ENCODE peak calls at places on chromosomes 11 and 22, in five cellular contexts. A, O, R, U and B are unnamed samples.

GRCh38 chr11:120500414-120500936 is 11.1 kb upstream of the GRIK4 start:
- DNase-seq in A (peak), O (no peak), R (no peak), U (no peak), B (peak)

GRCh38 chr22:24969588-24970301 is 17.2 kb downstream of the KIAA1671 start:
- DNase-seq in A (no peak), O (no peak), R (no peak), U (peak), B (no peak)

GRCh38 chr11:93059074-93059957 is 89.9 kb downstream of the MTNR1B start:
- DNase-seq in A (peak), O (no peak), R (no peak), U (no peak), B (no peak)

GRCh38 chr11:92964471-92964870 is 5.0 kb upstream of the MTNR1B start:
- DNase-seq in A (no peak), O (no peak), R (no peak), U (no peak), B (peak)

GRCh38 chr22:17368727-17369552 is at the start of gene CECR2:
- DNase-seq in A (peak), O (peak), R (no peak), U (peak), B (no peak)

GRCh38 chr11:32658639-32659406 is 75.2 kb downstream of the EIF3M start:
- DNase-seq in A (no peak), O (no peak), R (no peak), U (no peak), B (no peak)

GRCh38 chr11:62850911-62851806 is 11.8 kb upstream of the WDR74 start:
- DNase-seq in A (peak), O (no peak), R (no peak), U (no peak), B (no peak)

GRCh38 chr11:46686886-46687810 is 13.3 kb downstream of the ARHGAP1 start:
- DNase-seq in A (peak), O (no peak), R (no peak), U (no peak), B (no peak)

GRCh38 chr22:41557401-41558240 is 3.2 kb upstream of the CSDC2 start:
- DNase-seq in A (no peak), O (no peak), R (no peak), U (no peak), B (no peak)

GRCh38 chr11:16561150-16561549 is 177.3 kb upstream of the C11orf58 start:
- DNase-seq in A (no peak), O (no peak), R (no peak), U (no peak), B (no peak)

GRCh38 chr11:69840371-69841169 is 21.4 kb upstream of the FGF3 start:
- DNase-seq in A (peak), O (no peak), R (no peak), U (no peak), B (no peak)

GRCh38 chr22:23203452-23204124 is 23.3 kb downstream of the BCR start:
- DNase-seq in A (no peak), O (no peak), R (no peak), U (no peak), B (no peak)

GRCh38 chr11:59680287-59681154 is 11.7 kb upstream of the PATL1 start:
- DNase-seq in A (peak), O (peak), R (peak), U (peak), B (peak)

GRCh38 chr11:11972148-11972547 is 36.3 kb downstream of the DKK3 start:
- DNase-seq in A (no peak), O (no peak), R (no peak), U (no peak), B (no peak)

GRCh38 chr22:19656541-19657251 is 57.6 kb upstream of the SEPTIN5 start:
- DNase-seq in A (no peak), O (no peak), R (no peak), U (no peak), B (no peak)

GRCh38 chr11:23765862-23766261 is 731.0 kb upstream of the LUZP2 start:
- DNase-seq in A (no peak), O (no peak), R (no peak), U (no peak), B (no peak)

GRCh38 chr22:36145881-36146280 is 14.7 kb downstream of the APOL3 start:
- DNase-seq in A (no peak), O (no peak), R (no peak), U (no peak), B (no peak)

GRCh38 chr22:38864361-38865191 is 7.4 kb downstream of the CBX6 start:
- DNase-seq in A (no peak), O (no peak), R (no peak), U (no peak), B (no peak)

GRCh38 chr22:32584650-32585049 is 110.0 kb downstream of the FBXO7 start:
- DNase-seq in A (no peak), O (no peak), R (no peak), U (no peak), B (no peak)

GRCh38 chr11:27183672-27184457 is 143.2 kb downstream of the BBOX1 start:
- DNase-seq in A (peak), O (no peak), R (peak), U (peak), B (no peak)

GRCh38 chr11:117851091-117851490 is 25.4 kb downstream of the FXYD6 start:
- DNase-seq in A (no peak), O (no peak), R (no peak), U (no peak), B (no peak)

GRCh38 chr22:37164535-37164887 is 14.8 kb upstream of the IL2RB start:
- DNase-seq in A (no peak), O (no peak), R (no peak), U (no peak), B (no peak)

GRCh38 chr11:28144808-28145207 is 36.6 kb downstream of the METTL15 start:
- DNase-seq in A (no peak), O (no peak), R (no peak), U (no peak), B (no peak)

GRCh38 chr11:64016512-64016911 is 19.2 kb upstream of the FLRT1 start:
- DNase-seq in A (peak), O (no peak), R (no peak), U (no peak), B (no peak)

GRCh38 chr11:63901660-63902059 is 15.3 kb downstream of the RCOR2 start:
- DNase-seq in A (no peak), O (no peak), R (no peak), U (no peak), B (peak)

GRCh38 chr11:62600367-62601113 is 1.1 kb downstream of the MTA2 start:
- DNase-seq in A (no peak), O (no peak), R (no peak), U (no peak), B (no peak)